ENCODE peak calls at places on chromosome 16, in ten cellular contexts. E is caudate nucleus; K is activated naive CD4-positive, alpha-beta T cell treated with anti-CD3 and anti-CD28 coated beads, Interleukin-2, amount 50 U/mL, for 16 hours; Q is NCI-H187 treated with DMSO at 0.1 percent for 48 hours; O is activated B cell treated with CpG ODN at 0.5 μM for 24 hours; C is uterus; L is cardiac septum; Y is activated T-cell treated with anti-CD3 and anti-CD28 coated beads for 4 hours; H is T-helper 2 cell; D is AG09319. I is an unnamed sample.

GRCh38 chr16:30934827-30935557 is 11.6 kb downstream of the FBXL19 start:
- DNase-seq in Y (no peak), H (no peak), L (no peak), C (no peak), O (no peak), K (no peak), E (no peak), Q (no peak), D (no peak), I (no peak)

GRCh38 chr16:88558457-88559442 is 11.5 kb upstream of the ZC3H18 start:
- DNase-seq in Y (no peak), O (no peak), D (no peak), C (peak), K (no peak), H (no peak), L (no peak), Q (no peak), E (no peak), I (no peak)

GRCh38 chr16:86383488-86384262 is 126.7 kb upstream of the FOXF1 start:
- DNase-seq in H (no peak), E (no peak), D (peak), Q (no peak), O (no peak), Y (no peak), C (no peak), L (no peak), K (no peak), I (no peak)

GRCh38 chr16:15811778-15812750 is 44.8 kb downstream of the MYH11 start:
- DNase-seq in D (peak), K (no peak), C (no peak), L (no peak), Q (no peak), E (no peak), H (no peak), Y (no peak), O (no peak), I (no peak)

GRCh38 chr16:10576390-10577304 is 3.8 kb downstream of the EMP2 start:
- DNase-seq in K (no peak), H (no peak), L (no peak), Y (no peak), Q (no peak), C (no peak), O (no peak), E (no peak), D (no peak), I (no peak)

GRCh38 chr16:76653390-76654026 is 376.3 kb downstream of the CNTNAP4 start:
- DNase-seq in D (no peak), K (no peak), Q (peak), Y (no peak), L (no peak), H (no peak), E (no peak), O (no peak), C (no peak), I (no peak)

GRCh38 chr16:24491721-24492120 is 47.6 kb upstream of the RBBP6 start:
- DNase-seq in E (no peak), D (no peak), L (no peak), O (no peak), C (no peak), K (no peak), H (no peak), Q (no peak), Y (no peak), I (no peak)

GRCh38 chr16:65176603-65177002 is 54.7 kb upstream of the CDH11 start:
- DNase-seq in Y (no peak), K (no peak), D (peak), L (no peak), Q (no peak), C (peak), O (no peak), E (no peak), H (no peak), I (no peak)

GRCh38 chr16:13919330-13919682 is 648 bp upstream of the ERCC4 start:
- DNase-seq in O (no peak), Q (no peak), Y (no peak), D (no peak), E (no peak), H (no peak), C (no peak), L (no peak), K (peak), I (no peak)

GRCh38 chr16:22672830-22673210 is 141.1 kb upstream of the HS3ST2 start:
- DNase-seq in K (no peak), C (no peak), L (no peak), O (no peak), D (no peak), Y (no peak), H (no peak), Q (no peak), E (no peak), I (no peak)

GRCh38 chr16:66933776-66934137 is 445 bp downstream of the CIAO2B start:
- DNase-seq in K (peak), L (no peak), Y (peak), E (no peak), H (no peak), C (no peak), O (no peak), D (no peak), Q (no peak), I (no peak)

GRCh38 chr16:59552164-59552563 is 818.0 kb upstream of the GOT2 start:
- DNase-seq in Q (no peak), K (no peak), C (no peak), H (no peak), L (no peak), D (no peak), O (no peak), E (no peak), Y (no peak), I (no peak)

GRCh38 chr16:3525951-3526350 is 25.1 kb downstream of the CLUAP1 start:
- DNase-seq in L (no peak), H (no peak), E (no peak), Q (no peak), Y (no peak), C (no peak), D (no peak), K (no peak), O (no peak), I (no peak)

GRCh38 chr16:83070416-83071199 is 443.8 kb downstream of the CDH13 start:
- DNase-seq in L (no peak), D (no peak), H (no peak), C (no peak), K (no peak), Y (no peak), E (no peak), Q (no peak), O (no peak), I (no peak)

GRCh38 chr16:22220076-22220453 is 14.0 kb downstream of the EEF2K start:
- DNase-seq in C (peak), Q (no peak), D (no peak), Y (no peak), H (no peak), E (no peak), L (no peak), O (no peak), K (no peak), I (no peak)

GRCh38 chr16:10782628-10783027 is 36.0 kb downstream of the TVP23A start:
- DNase-seq in Y (no peak), E (no peak), H (no peak), O (no peak), L (no peak), C (no peak), Q (no peak), D (no peak), K (no peak), I (no peak)